ENCODE peak calls at places on chromosomes 7 and 10, in nine cellular contexts. One of them, this sample, is unnamed.
A peak's percentile ranks its signal among the peaks of the same experiment; 100 is the strongest.

GRCh38 chr10:22597142-22597541 is 117.2 kb downstream of the PIP4K2A start:
- DNase-seq in AG04449: no peak
- DNase-seq in pancreas: no peak
- DNase-seq in left ventricle myocardium inferior: no peak
- DNase-seq in suprapubic skin: no peak
- DNase-seq in AG04450: no peak
- DNase-seq in IMR-90: peak; percentile 26
- DNase-seq in endothelial cell of umbilical vein: no peak
- DNase-seq in GM20000: peak; percentile 26
- DNase-seq in this sample: peak; percentile 48

GRCh38 chr7:123537026-123537642 is 2.7 kb upstream of the IQUB start:
- DNase-seq in AG04449: no peak
- DNase-seq in pancreas: no peak
- DNase-seq in left ventricle myocardium inferior: no peak
- DNase-seq in suprapubic skin: no peak
- DNase-seq in AG04450: no peak
- DNase-seq in IMR-90: peak; percentile 22
- DNase-seq in endothelial cell of umbilical vein: peak; percentile 46
- DNase-seq in GM20000: no peak
- DNase-seq in this sample: no peak

GRCh38 chr10:92181575-92181974 is 109.3 kb downstream of the CPEB3 start:
- DNase-seq in AG04449: no peak
- DNase-seq in pancreas: no peak
- DNase-seq in left ventricle myocardium inferior: no peak
- DNase-seq in suprapubic skin: no peak
- DNase-seq in AG04450: no peak
- DNase-seq in IMR-90: no peak
- DNase-seq in endothelial cell of umbilical vein: peak; percentile 58
- DNase-seq in GM20000: no peak
- DNase-seq in this sample: no peak

GRCh38 chr7:16062269-16062668 is 359.1 kb downstream of the CRPPA start:
- DNase-seq in AG04449: peak; percentile 31
- DNase-seq in pancreas: no peak
- DNase-seq in left ventricle myocardium inferior: no peak
- DNase-seq in suprapubic skin: no peak
- DNase-seq in AG04450: no peak
- DNase-seq in IMR-90: peak; percentile 75
- DNase-seq in endothelial cell of umbilical vein: peak; percentile 95
- DNase-seq in GM20000: no peak
- DNase-seq in this sample: no peak

GRCh38 chr10:3530346-3531096 is 254.5 kb downstream of the KLF6 start:
- DNase-seq in AG04449: no peak
- DNase-seq in pancreas: no peak
- DNase-seq in left ventricle myocardium inferior: no peak
- DNase-seq in suprapubic skin: no peak
- DNase-seq in AG04450: no peak
- DNase-seq in IMR-90: peak; percentile 68
- DNase-seq in endothelial cell of umbilical vein: no peak
- DNase-seq in GM20000: no peak
- DNase-seq in this sample: no peak

GRCh38 chr10:43803816-43804215 is 155.1 kb upstream of the ZNF32 start:
- DNase-seq in AG04449: no peak
- DNase-seq in pancreas: no peak
- DNase-seq in left ventricle myocardium inferior: no peak
- DNase-seq in suprapubic skin: no peak
- DNase-seq in AG04450: no peak
- DNase-seq in IMR-90: no peak
- DNase-seq in endothelial cell of umbilical vein: no peak
- DNase-seq in GM20000: no peak
- DNase-seq in this sample: no peak

GRCh38 chr7:133001727-133002126 is 80.2 kb downstream of the CHCHD3 start:
- DNase-seq in AG04449: no peak
- DNase-seq in pancreas: no peak
- DNase-seq in left ventricle myocardium inferior: no peak
- DNase-seq in suprapubic skin: no peak
- DNase-seq in AG04450: no peak
- DNase-seq in IMR-90: no peak
- DNase-seq in endothelial cell of umbilical vein: no peak
- DNase-seq in GM20000: no peak
- DNase-seq in this sample: no peak

GRCh38 chr7:128697301-128697905 is 25.3 kb downstream of the GARIN1A start:
- DNase-seq in AG04449: no peak
- DNase-seq in pancreas: peak; percentile 63
- DNase-seq in left ventricle myocardium inferior: peak; percentile 26
- DNase-seq in suprapubic skin: peak; percentile 82
- DNase-seq in AG04450: peak; percentile 21
- DNase-seq in IMR-90: peak; percentile 44
- DNase-seq in endothelial cell of umbilical vein: peak; percentile 14
- DNase-seq in GM20000: peak; percentile 73
- DNase-seq in this sample: peak; percentile 59

GRCh38 chr7:130277763-130278643 is 11.3 kb downstream of the CPA2 start:
- DNase-seq in AG04449: no peak
- DNase-seq in pancreas: no peak
- DNase-seq in left ventricle myocardium inferior: peak; percentile 39
- DNase-seq in suprapubic skin: no peak
- DNase-seq in AG04450: no peak
- DNase-seq in IMR-90: peak; percentile 69
- DNase-seq in endothelial cell of umbilical vein: peak; percentile 58
- DNase-seq in GM20000: no peak
- DNase-seq in this sample: no peak

DNA sequence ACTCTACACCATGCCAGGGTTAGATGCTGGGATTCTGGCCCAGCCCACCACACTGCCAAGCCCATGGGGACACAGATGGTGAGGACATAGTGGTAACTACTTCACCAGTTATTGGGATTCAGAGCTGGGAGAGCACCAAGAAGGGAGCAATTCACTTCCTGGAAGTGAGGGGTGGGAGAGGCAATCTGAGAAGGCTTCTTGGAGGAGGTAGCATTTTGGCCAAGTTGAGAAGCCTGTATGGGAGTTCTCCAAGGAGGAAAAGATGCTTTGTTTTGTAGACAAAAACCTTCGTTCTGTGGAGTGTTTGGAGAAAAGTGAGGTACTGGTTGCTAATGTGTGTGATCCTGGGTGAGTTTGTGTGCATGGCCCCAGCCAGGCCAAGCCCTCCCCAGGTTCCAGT is 3.8 kb upstream of the PRKRIP1 start:
- DNase-seq in AG04449: no peak
- DNase-seq in pancreas: no peak
- DNase-seq in left ventricle myocardium inferior: no peak
- DNase-seq in suprapubic skin: no peak
- DNase-seq in AG04450: no peak
- DNase-seq in IMR-90: no peak
- DNase-seq in endothelial cell of umbilical vein: no peak
- DNase-seq in GM20000: no peak
- DNase-seq in this sample: no peak
- TF ChIP-seq CTCF in AG04449: no peak
- TF ChIP-seq CTCF in pancreas: no peak
- TF ChIP-seq CTCF in left ventricle myocardium inferior: no peak
- TF ChIP-seq CTCF in suprapubic skin: no peak
- TF ChIP-seq CTCF in AG04450: no peak
- TF ChIP-seq CTCF in IMR-90: no peak
- TF ChIP-seq CTCF in endothelial cell of umbilical vein: no peak
- TF ChIP-seq CTCF in GM20000: no peak
- TF ChIP-seq CTCF in this sample: no peak

GRCh38 chr10:125977206-125977605 is 80.8 kb downstream of the FANK1 start:
- DNase-seq in AG04449: no peak
- DNase-seq in pancreas: no peak
- DNase-seq in left ventricle myocardium inferior: no peak
- DNase-seq in suprapubic skin: no peak
- DNase-seq in AG04450: no peak
- DNase-seq in IMR-90: no peak
- DNase-seq in endothelial cell of umbilical vein: no peak
- DNase-seq in GM20000: no peak
- DNase-seq in this sample: no peak
- TF ChIP-seq CTCF in AG04449: no peak
- TF ChIP-seq CTCF in pancreas: no peak
- TF ChIP-seq CTCF in left ventricle myocardium inferior: no peak
- TF ChIP-seq CTCF in suprapubic skin: no peak
- TF ChIP-seq CTCF in AG04450: no peak
- TF ChIP-seq CTCF in IMR-90: no peak
- TF ChIP-seq CTCF in endothelial cell of umbilical vein: peak; percentile 16
- TF ChIP-seq CTCF in GM20000: no peak
- TF ChIP-seq CTCF in this sample: peak; percentile 12

GRCh38 chr7:40760997-40761396 is 626.2 kb downstream of the SUGCT start:
- DNase-seq in AG04449: no peak
- DNase-seq in pancreas: no peak
- DNase-seq in left ventricle myocardium inferior: no peak
- DNase-seq in suprapubic skin: no peak
- DNase-seq in AG04450: no peak
- DNase-seq in IMR-90: no peak
- DNase-seq in endothelial cell of umbilical vein: no peak
- DNase-seq in GM20000: no peak
- DNase-seq in this sample: no peak

GRCh38 chr7:40758590-40758989 is 623.8 kb downstream of the SUGCT start:
- DNase-seq in AG04449: no peak
- DNase-seq in pancreas: no peak
- DNase-seq in left ventricle myocardium inferior: no peak
- DNase-seq in suprapubic skin: no peak
- DNase-seq in AG04450: no peak
- DNase-seq in IMR-90: no peak
- DNase-seq in endothelial cell of umbilical vein: no peak
- DNase-seq in GM20000: no peak
- DNase-seq in this sample: no peak

GRCh38 chr7:40760293-40760964 is 625.6 kb downstream of the SUGCT start:
- DNase-seq in AG04449: no peak
- DNase-seq in pancreas: no peak
- DNase-seq in left ventricle myocardium inferior: no peak
- DNase-seq in suprapubic skin: no peak
- DNase-seq in AG04450: no peak
- DNase-seq in IMR-90: no peak
- DNase-seq in endothelial cell of umbilical vein: no peak
- DNase-seq in GM20000: no peak
- DNase-seq in this sample: no peak

GRCh38 chr7:40763319-40764287 is 628.8 kb downstream of the SUGCT start:
- DNase-seq in AG04449: peak; percentile 83
- DNase-seq in pancreas: no peak
- DNase-seq in left ventricle myocardium inferior: no peak
- DNase-seq in suprapubic skin: no peak
- DNase-seq in AG04450: peak; percentile 54
- DNase-seq in IMR-90: peak; percentile 86
- DNase-seq in endothelial cell of umbilical vein: no peak
- DNase-seq in GM20000: no peak
- DNase-seq in this sample: no peak

DNA sequence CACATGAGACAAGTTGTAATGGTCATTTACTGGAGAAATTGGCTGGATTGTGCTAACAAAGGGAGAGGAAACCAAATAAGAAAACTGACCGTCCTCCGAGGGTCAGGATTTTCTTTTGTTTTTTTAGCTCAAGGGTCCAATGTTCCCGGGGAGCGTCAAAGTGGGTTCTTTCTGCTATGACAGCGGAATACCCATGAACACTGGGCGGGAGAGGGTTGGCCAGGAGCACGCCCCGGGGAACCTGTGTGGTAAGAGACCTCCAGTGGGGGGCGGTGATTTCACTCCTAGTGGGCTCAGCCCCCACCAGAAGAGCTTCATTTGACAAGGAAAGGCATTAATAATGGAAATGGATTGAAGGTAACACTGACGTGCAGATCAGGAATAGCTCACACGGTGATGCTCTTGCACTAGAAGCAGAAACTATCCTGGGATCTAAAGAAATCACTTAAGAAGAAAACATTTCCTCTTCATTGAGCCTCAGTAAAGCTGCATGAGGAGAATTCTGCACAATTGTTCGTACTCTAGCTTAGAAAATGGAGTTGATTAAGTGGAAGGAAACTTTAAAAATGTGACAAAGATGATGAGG is 627.0 kb downstream of the SUGCT start:
- DNase-seq in AG04449: no peak
- DNase-seq in pancreas: no peak
- DNase-seq in left ventricle myocardium inferior: no peak
- DNase-seq in suprapubic skin: no peak
- DNase-seq in AG04450: no peak
- DNase-seq in IMR-90: peak; percentile 24
- DNase-seq in endothelial cell of umbilical vein: no peak
- DNase-seq in GM20000: no peak
- DNase-seq in this sample: no peak
- TF ChIP-seq CTCF in AG04449: no peak
- TF ChIP-seq CTCF in pancreas: no peak
- TF ChIP-seq CTCF in left ventricle myocardium inferior: no peak
- TF ChIP-seq CTCF in suprapubic skin: no peak
- TF ChIP-seq CTCF in AG04450: peak; percentile 25
- TF ChIP-seq CTCF in IMR-90: peak; percentile 20
- TF ChIP-seq CTCF in endothelial cell of umbilical vein: no peak
- TF ChIP-seq CTCF in GM20000: no peak
- TF ChIP-seq CTCF in this sample: no peak

GRCh38 chr7:101947899-101948298 is 130.5 kb downstream of the CUX1 start:
- DNase-seq in AG04449: no peak
- DNase-seq in pancreas: peak; percentile 75
- DNase-seq in left ventricle myocardium inferior: peak; percentile 82
- DNase-seq in suprapubic skin: no peak
- DNase-seq in AG04450: no peak
- DNase-seq in IMR-90: no peak
- DNase-seq in endothelial cell of umbilical vein: peak; percentile 80
- DNase-seq in GM20000: no peak
- DNase-seq in this sample: no peak

GRCh38 chr7:101951757-101952156 is 134.3 kb downstream of the CUX1 start:
- DNase-seq in AG04449: no peak
- DNase-seq in pancreas: no peak
- DNase-seq in left ventricle myocardium inferior: no peak
- DNase-seq in suprapubic skin: no peak
- DNase-seq in AG04450: no peak
- DNase-seq in IMR-90: no peak
- DNase-seq in endothelial cell of umbilical vein: no peak
- DNase-seq in GM20000: no peak
- DNase-seq in this sample: no peak

GRCh38 chr7:101948650-101949049 is 131.2 kb downstream of the CUX1 start:
- DNase-seq in AG04449: no peak
- DNase-seq in pancreas: no peak
- DNase-seq in left ventricle myocardium inferior: no peak
- DNase-seq in suprapubic skin: no peak
- DNase-seq in AG04450: no peak
- DNase-seq in IMR-90: no peak
- DNase-seq in endothelial cell of umbilical vein: no peak
- DNase-seq in GM20000: no peak
- DNase-seq in this sample: no peak

GRCh38 chr7:101952355-101953247 is 135.2 kb downstream of the CUX1 start:
- DNase-seq in AG04449: peak; percentile 63
- DNase-seq in pancreas: no peak
- DNase-seq in left ventricle myocardium inferior: no peak
- DNase-seq in suprapubic skin: no peak
- DNase-seq in AG04450: peak; percentile 61
- DNase-seq in IMR-90: peak; percentile 93
- DNase-seq in endothelial cell of umbilical vein: peak; percentile 96
- DNase-seq in GM20000: no peak
- DNase-seq in this sample: no peak

DNA sequence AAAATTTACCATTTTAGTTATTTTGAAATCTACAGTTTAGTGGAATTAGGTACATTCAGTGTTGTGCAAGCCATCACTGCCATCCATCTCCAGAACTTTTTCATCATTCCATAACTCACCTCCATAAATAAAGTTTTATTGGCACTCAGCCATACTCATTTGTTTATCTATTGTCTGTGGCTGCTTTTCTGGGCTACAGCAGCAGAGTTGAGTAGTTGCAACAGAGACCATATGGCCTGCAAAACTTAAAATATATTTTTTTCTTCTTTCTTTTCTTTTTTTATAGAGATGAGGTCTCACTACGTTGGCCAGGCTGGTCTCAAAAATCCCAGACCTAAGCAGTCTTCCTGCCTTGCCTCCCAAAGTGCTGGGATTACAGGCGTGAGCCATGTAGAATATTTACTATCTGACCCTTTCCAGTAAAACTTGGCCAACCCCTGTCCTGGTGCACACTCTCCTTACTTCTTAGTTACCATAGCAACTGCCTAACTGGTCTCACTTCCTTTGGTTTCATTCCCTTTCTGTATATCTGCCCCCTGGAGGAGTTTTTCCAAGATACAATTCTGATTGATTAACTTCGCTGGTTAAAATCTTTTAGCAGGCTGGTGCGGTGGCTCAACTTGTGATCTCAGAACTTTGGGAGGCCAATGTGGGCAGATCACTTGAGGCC is 133.2 kb downstream of the CUX1 start:
- DNase-seq in AG04449: no peak
- DNase-seq in pancreas: no peak
- DNase-seq in left ventricle myocardium inferior: no peak
- DNase-seq in suprapubic skin: no peak
- DNase-seq in AG04450: peak; percentile 42
- DNase-seq in IMR-90: peak; percentile 78
- DNase-seq in endothelial cell of umbilical vein: peak; percentile 62
- DNase-seq in GM20000: no peak
- DNase-seq in this sample: no peak
- TF ChIP-seq CTCF in AG04449: no peak
- TF ChIP-seq CTCF in pancreas: no peak
- TF ChIP-seq CTCF in left ventricle myocardium inferior: no peak
- TF ChIP-seq CTCF in suprapubic skin: no peak
- TF ChIP-seq CTCF in AG04450: peak; percentile 48
- TF ChIP-seq CTCF in IMR-90: peak; percentile 45
- TF ChIP-seq CTCF in endothelial cell of umbilical vein: no peak
- TF ChIP-seq CTCF in GM20000: no peak
- TF ChIP-seq CTCF in this sample: no peak